ENCODE peak calls at places on chromosomes 11 and 22, in eight cellular contexts. J is stomach; S is A673; G is CD4-positive, alpha-beta T cell; C is tibial artery; N is tibial nerve; Y is H9; X is CD8-positive, alpha-beta T cell. L is an unnamed sample. For H3K9me3, the result is how much of the 10 kb centered on the place peaks cover.

GRCh38 chr11:123188508-123189165 is 6.4 kb downstream of the CLMP start:
- DNase-seq in J (no peak), X (no peak), G (no peak), S (peak), C (no peak), Y (no peak), N (no peak), L (no peak)

GRCh38 chr22:43995057-43995685 is 28.9 kb upstream of the PARVB start:
- DNase-seq in S (no peak), G (no peak), C (no peak), J (no peak), X (no peak), Y (no peak), N (no peak), L (no peak)

GRCh38 chr22:18970180-18970947 is 34.3 kb upstream of the PRODH start:
- DNase-seq in X (no peak), Y (peak), C (no peak), G (no peak), S (peak), J (no peak), N (no peak), L (no peak)

GRCh38 chr22:41661088-41661487 is 27.6 kb downstream of the SNU13 start:
- DNase-seq in G (no peak), Y (no peak), J (no peak), N (no peak), C (peak), S (no peak), X (no peak), L (no peak)

GRCh38 chr11:106717222-106717621 is 301.1 kb downstream of the GUCY1A2 start:
- DNase-seq in J (no peak), C (no peak), S (no peak), N (no peak), Y (no peak), G (no peak), X (no peak), L (no peak)

GRCh38 chr22:38519453-38520250 is 13.5 kb upstream of the DDX17 start:
- DNase-seq in J (no peak), S (no peak), X (no peak), C (no peak), G (no peak), Y (no peak), N (no peak), L (no peak)

GRCh38 chr22:28148816-28149465 is 229.9 kb upstream of the PITPNB start:
- DNase-seq in G (no peak), J (no peak), Y (no peak), C (no peak), N (no peak), S (no peak), X (no peak), L (no peak)

GRCh38 chr11:73156114-73156513 is 14.0 kb upstream of the FCHSD2 start:
- DNase-seq in Y (no peak), C (peak), S (no peak), N (no peak), J (no peak), G (no peak), X (no peak), L (no peak)

GRCh38 chr22:42169055-42169469 is 38.5 kb upstream of the CYP2D6 start:
- DNase-seq in S (peak), Y (peak), N (peak), G (peak), X (peak), J (peak), C (no peak), L (peak)

GRCh38 chr22:36304429-36304828 is 51.5 kb downstream of the APOL1 start:
- DNase-seq in C (no peak), Y (no peak), S (no peak), X (no peak), N (no peak), G (no peak), J (no peak), L (no peak)

GRCh38 chr22:19889951-19890350 is 35.3 kb upstream of the GNB1L start:
- DNase-seq in Y (no peak), S (no peak), G (no peak), C (no peak), X (no peak), J (no peak), N (no peak), L (no peak)

GRCh38 chr11:133519560-133519959 is 12.7 kb downstream of the OPCML start:
- DNase-seq in Y (no peak), S (no peak), J (no peak), X (no peak), G (no peak), C (no peak), N (no peak), L (no peak)

GRCh38 chr11:117417856-117418255 is 90.2 kb downstream of the CEP164 start:
- DNase-seq in C (no peak), J (no peak), Y (no peak), X (no peak), N (no peak), S (no peak), G (no peak), L (no peak)

GRCh38 chr22:40932396-40932795 is 18.8 kb upstream of the RBX1 start:
- DNase-seq in Y (no peak), C (no peak), X (no peak), N (no peak), J (no peak), G (no peak), S (no peak), L (no peak)

GRCh38 chr11:724733-725386 is 18.8 kb downstream of the EPS8L2 start:
- DNase-seq in J (no peak), G (no peak), Y (no peak), C (no peak), S (no peak), N (no peak), X (no peak), L (no peak)

GRCh38 chr11:61680622-61681191 is 516 bp downstream of the DAGLA start:
- DNase-seq in S (no peak), J (no peak), G (no peak), Y (no peak), C (no peak), N (no peak), X (no peak), L (no peak)

GRCh38 chr11:32056445-32056844 is 34.4 kb upstream of the RCN1 start:
- DNase-seq in C (no peak), S (no peak), N (no peak), X (no peak), Y (no peak), G (no peak), J (no peak), L (no peak)

GRCh38 chr11:101019870-101020269 is 109.7 kb downstream of the PGR start:
- DNase-seq in S (no peak), X (no peak), Y (no peak), C (no peak), N (no peak), G (no peak), J (no peak), L (no peak)

GRCh38 chr11:17214338-17214737 is 6.6 kb upstream of the PIK3C2A start:
- DNase-seq in Y (no peak), J (no peak), C (no peak), S (no peak), G (no peak), X (no peak), N (no peak), L (no peak)

GRCh38 chr22:32815943-32816342 is 14.4 kb downstream of the TIMP3 start:
- DNase-seq in C (peak), X (no peak), J (no peak), Y (no peak), G (no peak), S (no peak), N (no peak), L (no peak)

GRCh38 chr22:35542157-35542971 is 1.7 kb downstream of the RASD2 start:
- DNase-seq in S (no peak), X (no peak), N (no peak), Y (no peak), G (no peak), C (no peak), J (no peak), L (no peak)

GRCh38 chr11:74543991-74544390 is 48.4 kb upstream of the POLD3 start:
- DNase-seq in N (no peak), C (no peak), X (no peak), S (no peak), J (peak), Y (no peak), G (no peak), L (no peak)

GRCh38 chr11:102592634-102593581 is 32.2 kb downstream of the MMP20 start:
- DNase-seq in N (no peak), X (no peak), S (peak), J (no peak), G (no peak), C (no peak), Y (peak), L (no peak)

GRCh38 chr22:31691408-31691807 is 29.4 kb upstream of the PISD start:
- DNase-seq in N (no peak), S (no peak), Y (no peak), G (no peak), C (no peak), J (no peak), X (no peak), L (no peak)

GRCh38 chr22:37913233-37913721 is 7.2 kb downstream of the MICALL1 start:
- DNase-seq in Y (no peak), S (no peak), C (no peak), N (no peak), G (no peak), X (no peak), J (no peak), L (no peak)

GRCh38 chr22:31578171-31578570 is 81.8 kb downstream of the SFI1 start:
- DNase-seq in G (no peak), S (no peak), X (no peak), Y (no peak), J (no peak), N (no peak), C (no peak), L (no peak)

GRCh38 chr11:75272391-75272790 is 31.8 kb downstream of the TPBGL start:
- DNase-seq in C (peak), S (no peak), G (no peak), N (no peak), J (no peak), X (peak), Y (no peak), L (no peak)

GRCh38 chr11:64074239-64074638 is 38.5 kb downstream of the FLRT1 start:
- DNase-seq in N (no peak), G (no peak), Y (no peak), J (no peak), S (no peak), C (no peak), X (no peak), L (no peak)

GRCh38 chr11:86066033-86066432 is 2.9 kb downstream of the PICALM start:
- DNase-seq in S (no peak), J (no peak), Y (no peak), X (no peak), C (no peak), N (no peak), G (no peak), L (no peak)

GRCh38 chr22:33013531-33014162 is 44.5 kb downstream of the SYN3 start:
- DNase-seq in N (no peak), Y (no peak), X (no peak), S (no peak), J (no peak), C (no peak), G (no peak), L (no peak)

GRCh38 chr22:19876941-19877625 is 22.4 kb upstream of the GNB1L start:
- DNase-seq in S (no peak), C (peak), J (no peak), N (peak), X (no peak), G (no peak), Y (no peak), L (peak)

GRCh38 chr22:43066134-43066533 is 23.1 kb downstream of the TTLL1 start:
- DNase-seq in J (no peak), C (no peak), S (no peak), X (no peak), Y (no peak), N (no peak), G (no peak), L (no peak)

GRCh38 chr11:68009391-68010000 is 631 bp upstream of the ALDH3B1 start:
- DNase-seq in C (no peak), J (no peak), X (no peak), S (no peak), Y (no peak), N (no peak), G (no peak), L (no peak)

GRCh38 chr11:12149672-12150225 is 39.4 kb downstream of the MICAL2 start:
- DNase-seq in S (no peak), G (no peak), N (no peak), X (no peak), C (no peak), J (no peak), Y (no peak), L (no peak)

GRCh38 chr22:37545703-37546435 is 14.4 kb upstream of the CDC42EP1 start:
- DNase-seq in J (peak), X (no peak), N (peak), G (no peak), Y (peak), C (peak), S (no peak), L (no peak)

GRCh38 chr22:25403752-25404471 is 160.6 kb upstream of the GRK3 start:
- DNase-seq in S (peak), J (no peak), G (no peak), C (no peak), X (no peak), N (no peak), Y (no peak), L (no peak)

GRCh38 chr22:24429411-24430365 is 2.3 kb downstream of the ADORA2A start:
- DNase-seq in X (peak), N (no peak), Y (peak), G (peak), C (no peak), J (peak), S (peak), L (no peak)

GRCh38 chr22:19871845-19872778 is 17.4 kb upstream of the GNB1L start:
- DNase-seq in C (peak), N (peak), J (no peak), Y (no peak), G (no peak), S (no peak), X (peak), L (peak)

GRCh38 chr22:30078320-30079311 is 1.6 kb upstream of the HORMAD2 start:
- DNase-seq in G (peak), J (no peak), Y (no peak), S (peak), C (no peak), N (no peak), X (no peak), L (no peak)

GRCh38 chr11:41612415-41612814 is 153.0 kb upstream of the LRRC4C start:
- DNase-seq in J (no peak), G (no peak), S (peak), X (no peak), Y (no peak), C (no peak), N (no peak), L (no peak)
- H3K9me3 ChIP-seq in J (under half), G (under half), S (under half), X (under half), Y (under half), C (under half), N (under half), L (under half)

GRCh38 chr11:33290319-33290718 is 33.1 kb downstream of the HIPK3 start:
- DNase-seq in S (no peak), J (no peak), N (no peak), C (no peak), X (no peak), G (no peak), Y (no peak), L (no peak)
- H3K9me3 ChIP-seq in S (under half), J (under half), N (under half), C (under half), X (under half), G (under half), Y (under half), L (under half)

GRCh38 chr22:49473286-49473685 is 354.4 kb downstream of the BRD1 start:
- DNase-seq in N (no peak), C (no peak), J (no peak), Y (no peak), G (no peak), S (no peak), X (no peak), L (no peak)

GRCh38 chr22:49466926-49467590 is 360.6 kb downstream of the BRD1 start:
- DNase-seq in X (no peak), N (no peak), C (no peak), Y (no peak), J (no peak), S (no peak), G (no peak), L (no peak)

GRCh38 chr22:49470741-49471134 is 356.9 kb downstream of the BRD1 start:
- DNase-seq in Y (no peak), N (no peak), X (no peak), S (no peak), G (no peak), J (no peak), C (no peak), L (no peak)

GRCh38 chr22:49475253-49475652 is 352.4 kb downstream of the BRD1 start:
- DNase-seq in N (no peak), S (no peak), C (no peak), X (no peak), J (no peak), Y (no peak), G (no peak), L (no peak)

GRCh38 chr22:49469896-49470740 is 357.6 kb downstream of the BRD1 start:
- DNase-seq in G (no peak), J (no peak), X (no peak), C (no peak), Y (no peak), N (no peak), S (no peak), L (no peak)
- H3K9me3 ChIP-seq in G (under half), J (under half), X (under half), C (under half), Y (under half), N (under half), S (under half), L (under half)

GRCh38 chr11:83060965-83061364 is 10.7 kb downstream of the RAB30 start:
- DNase-seq in J (no peak), X (no peak), G (no peak), N (no peak), C (no peak), S (no peak), Y (no peak), L (no peak)
- H3K9me3 ChIP-seq in J (under half), X (under half), G (under half), N (under half), C (under half), S (under half), Y (under half), L (under half)

GRCh38 chr11:77155556-77156130 is 27.6 kb downstream of the MYO7A start:
- DNase-seq in Y (no peak), J (no peak), S (no peak), C (no peak), N (no peak), X (no peak), G (no peak), L (no peak)

GRCh38 chr11:77158041-77158695 is 30.1 kb downstream of the MYO7A start:
- DNase-seq in J (no peak), N (no peak), G (no peak), X (no peak), Y (no peak), S (no peak), C (no peak), L (no peak)

GRCh38 chr11:77156396-77157195 is 28.6 kb downstream of the MYO7A start:
- DNase-seq in J (no peak), N (no peak), Y (no peak), S (no peak), C (no peak), X (no peak), G (no peak), L (no peak)

GRCh38 chr11:77159937-77160495 is 32.0 kb downstream of the MYO7A start:
- DNase-seq in Y (no peak), N (no peak), J (no peak), C (no peak), G (no peak), X (no peak), S (no peak), L (no peak)

GRCh38 chr11:77159219-77159936 is 31.3 kb downstream of the MYO7A start:
- DNase-seq in X (no peak), Y (no peak), G (no peak), J (no peak), S (no peak), N (no peak), C (no peak), L (no peak)
- H3K9me3 ChIP-seq in X (under half), Y (under half), G (under half), J (under half), S (under half), N (under half), C (under half), L (under half)

GRCh38 chr11:88259431-88259830 is 78.1 kb downstream of the CTSC start:
- DNase-seq in G (no peak), N (no peak), S (no peak), C (no peak), Y (no peak), X (no peak), J (no peak), L (no peak)
- H3K9me3 ChIP-seq in G (under half), N (under half), S (under half), C (under half), Y (under half), X (under half), J (under half), L (under half)

DNA sequence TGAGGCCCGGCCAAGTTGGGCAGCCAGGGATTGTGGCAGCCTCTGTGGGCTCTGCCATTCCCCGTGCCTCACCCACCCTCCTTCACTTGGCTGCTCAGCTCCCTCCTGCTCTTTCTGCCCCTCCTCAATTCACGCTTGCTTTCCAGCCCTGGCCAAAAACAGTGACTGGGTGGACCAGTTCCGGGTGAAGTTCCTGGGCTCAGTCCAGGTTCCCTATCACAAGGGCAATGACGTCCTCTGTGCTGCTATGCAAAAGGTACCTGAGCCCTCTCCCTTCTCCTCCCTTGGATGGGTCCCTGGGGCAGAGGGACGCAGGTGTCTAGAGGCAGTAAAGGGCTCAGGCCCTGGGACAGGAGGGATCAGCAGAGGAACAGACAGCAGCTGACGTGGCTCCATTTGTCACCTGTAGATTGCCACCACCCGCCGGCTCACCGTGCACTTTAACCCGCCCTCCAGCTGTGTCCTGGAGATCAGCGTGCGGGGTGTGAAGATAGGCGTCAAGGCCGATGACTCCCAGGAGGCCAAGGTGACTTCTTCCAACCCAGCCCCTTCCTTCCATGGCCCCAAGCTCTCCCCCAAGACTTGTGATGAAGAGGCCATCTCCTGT is 2.7 kb downstream of the FREY1 start:
- DNase-seq in J (peak), S (no peak), C (no peak), Y (no peak), G (no peak), N (no peak), X (no peak), L (no peak)
- H3K9me3 ChIP-seq in J (under half), S (under half), C (under half), Y (under half), G (under half), N (under half), X (under half), L (under half)

DNA sequence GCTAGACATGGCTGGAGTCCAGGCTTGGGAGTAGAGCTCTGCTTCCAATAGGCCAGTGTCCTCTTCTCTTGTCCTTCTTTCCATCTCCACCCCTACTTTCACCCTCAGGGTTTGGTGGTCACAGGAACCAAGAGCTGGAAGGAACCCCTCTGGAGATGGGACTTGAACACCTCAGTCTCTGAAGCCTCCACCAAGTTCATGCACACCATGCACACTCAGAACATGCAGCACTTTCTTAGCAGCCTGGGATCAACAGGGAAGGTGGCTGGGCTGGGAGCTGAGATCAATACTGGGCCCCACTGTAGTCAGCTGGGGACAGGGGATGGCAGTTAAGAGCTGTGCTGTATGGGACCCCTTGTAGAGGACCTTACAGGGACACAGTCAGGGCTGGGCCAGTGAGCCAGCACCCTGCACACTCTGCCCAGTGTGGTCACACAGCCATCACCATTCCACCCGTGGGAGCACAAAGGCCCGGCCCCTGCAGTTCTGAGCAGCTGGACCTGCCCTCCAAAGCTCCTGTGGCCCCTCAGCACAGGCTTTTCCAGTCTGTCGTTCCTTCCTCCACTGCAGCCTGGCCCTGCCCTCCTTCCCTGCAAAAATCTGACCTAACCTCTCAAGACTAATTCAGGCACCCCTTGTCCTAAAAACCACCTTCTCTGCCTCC is 47.7 kb downstream of the GAB4 start:
- DNase-seq in Y (no peak), C (no peak), G (no peak), N (no peak), X (no peak), S (no peak), J (no peak), L (no peak)
- H3K9me3 ChIP-seq in Y (under half), C (under half), G (under half), N (under half), X (under half), S (under half), J (under half), L (under half)

L was measured in T-helper 17 cell.